ENCODE peak calls at places on chromosomes 3 and 15, in six cellular contexts. D is kidney, F is GM23338, P is NT2/D1, H is BJ, M is choroid plexus epithelial cell. Y is an unnamed sample.

GRCh38 chr3:15941958-15942357 is 144.2 kb upstream of the ANKRD28 start:
- DNase-seq in D (no peak), F (no peak), P (no peak), H (no peak), M (peak), Y (no peak)

GRCh38 chr15:85607842-85608241 is 186.9 kb downstream of the KLHL25 start:
- DNase-seq in D (no peak), F (no peak), P (no peak), H (peak), M (peak), Y (no peak)

GRCh38 chr3:154684021-154684420 is 254.0 kb upstream of the GPR149 start:
- DNase-seq in D (no peak), F (peak), P (peak), H (no peak), M (no peak), Y (no peak)

GRCh38 chr3:137770066-137770805 is 6.1 kb downstream of the SOX14 start:
- DNase-seq in D (peak), F (peak), P (no peak), H (no peak), M (no peak), Y (no peak)

GRCh38 chr3:50347187-50347813 is 1.8 kb upstream of the ZMYND10 start:
- DNase-seq in D (peak), F (peak), P (no peak), H (no peak), M (peak), Y (no peak)

GRCh38 chr15:41984622-41985021 is 12.3 kb upstream of the EHD4 start:
- DNase-seq in D (no peak), F (no peak), P (no peak), H (no peak), M (no peak), Y (no peak)

GRCh38 chr3:162743091-162743490 is 1246.5 kb downstream of the OTOL1 start:
- DNase-seq in D (no peak), F (no peak), P (no peak), H (no peak), M (peak), Y (no peak)

GRCh38 chr3:37935290-37935668 is 55.3 kb upstream of the VILL start:
- DNase-seq in D (no peak), F (no peak), P (no peak), H (no peak), M (peak), Y (no peak)

GRCh38 chr3:50637945-50638344 is 21.0 kb downstream of the MAPKAPK3 start:
- DNase-seq in D (no peak), F (no peak), P (no peak), H (no peak), M (no peak), Y (no peak)

GRCh38 chr3:57755368-57756021 is 614 bp upstream of the SLMAP start:
- DNase-seq in D (no peak), F (peak), P (peak), H (no peak), M (peak), Y (no peak)

GRCh38 chr3:72953325-72953956 is 43.2 kb upstream of the PPP4R2 start:
- DNase-seq in D (no peak), F (no peak), P (no peak), H (no peak), M (peak), Y (no peak)

GRCh38 chr3:69731080-69731479 is 8.2 kb upstream of the MITF start:
- DNase-seq in D (no peak), F (no peak), P (no peak), H (no peak), M (peak), Y (no peak)

GRCh38 chr3:114899186-114899931 is 247.7 kb downstream of the ZBTB20 start:
- DNase-seq in D (no peak), F (peak), P (no peak), H (no peak), M (no peak), Y (no peak)

GRCh38 chr3:61627768-61628185 is 66.4 kb downstream of the PTPRG start:
- DNase-seq in D (no peak), F (no peak), P (no peak), H (peak), M (peak), Y (peak)

GRCh38 chr15:75928680-75929608 is 25.3 kb downstream of the FBXO22 start:
- DNase-seq in D (no peak), F (peak), P (peak), H (no peak), M (peak), Y (no peak)

GRCh38 chr3:51860703-51861665 is at the start of gene IQCF2:
- DNase-seq in D (no peak), F (no peak), P (no peak), H (no peak), M (no peak), Y (no peak)

GRCh38 chr15:46576611-46577010 is 941.8 kb downstream of the SQOR start:
- DNase-seq in D (no peak), F (no peak), P (no peak), H (peak), M (no peak), Y (no peak)

GRCh38 chr3:16739416-16740091 is 134.3 kb upstream of the DAZL start:
- DNase-seq in D (no peak), F (no peak), P (no peak), H (no peak), M (peak), Y (no peak)

GRCh38 chr3:197308591-197308990 is 10.2 kb upstream of the DLG1 start:
- DNase-seq in D (no peak), F (no peak), P (no peak), H (no peak), M (peak), Y (no peak)

GRCh38 chr3:101676219-101676764 is 640 bp downstream of the ZBTB11 start:
- DNase-seq in D (peak), F (peak), P (peak), H (peak), M (peak), Y (peak)

GRCh38 chr3:52483081-52483480 is 12.1 kb upstream of the STAB1 start:
- DNase-seq in D (peak), F (no peak), P (no peak), H (no peak), M (no peak), Y (no peak)

GRCh38 chr15:51403946-51404695 is 62.7 kb downstream of the GLDN start:
- DNase-seq in D (no peak), F (no peak), P (no peak), H (no peak), M (no peak), Y (no peak)

GRCh38 chr3:62722344-62722743 is 152.9 kb downstream of the CADPS start:
- DNase-seq in D (no peak), F (no peak), P (no peak), H (no peak), M (no peak), Y (no peak)

GRCh38 chr15:62564889-62565288 is 399.8 kb upstream of the C2CD4B start:
- DNase-seq in D (no peak), F (no peak), P (no peak), H (no peak), M (no peak), Y (no peak)

GRCh38 chr3:9247361-9248231 is 1.9 kb downstream of the SRGAP3 start:
- DNase-seq in D (peak), F (peak), P (no peak), H (no peak), M (no peak), Y (no peak)

GRCh38 chr3:99651561-99651960 is 13.2 kb downstream of the COL8A1 start:
- DNase-seq in D (peak), F (no peak), P (no peak), H (peak), M (peak), Y (no peak)

GRCh38 chr15:96160800-96161199 is 169.7 kb upstream of the NR2F2 start:
- DNase-seq in D (no peak), F (no peak), P (no peak), H (no peak), M (no peak), Y (no peak)

GRCh38 chr15:61205427-61205826 is 23.7 kb downstream of the RORA start:
- DNase-seq in D (no peak), F (no peak), P (no peak), H (no peak), M (peak), Y (no peak)

GRCh38 chr3:189773056-189773455 is 141.9 kb downstream of the TP63 start:
- DNase-seq in D (no peak), F (no peak), P (no peak), H (peak), M (peak), Y (peak)
- H3K4me3 ChIP-seq in D (no peak), F (no peak), P (no peak), H (no peak), M (no peak), Y (no peak)

GRCh38 chr15:73928241-73928579 is 1.9 kb downstream of the LOXL1 start:
- DNase-seq in D (no peak), F (no peak), P (no peak), H (no peak), M (no peak), Y (no peak)

GRCh38 chr15:73927003-73927475 is 777 bp downstream of the LOXL1 start:
- DNase-seq in D (peak), F (peak), P (no peak), H (no peak), M (no peak), Y (no peak)

GRCh38 chr15:73927476-73928240 is 1.4 kb downstream of the LOXL1 start:
- DNase-seq in D (peak), F (peak), P (no peak), H (no peak), M (peak), Y (no peak)

GRCh38 chr15:73924258-73924921 is 1.9 kb upstream of the LOXL1 start:
- DNase-seq in D (peak), F (no peak), P (no peak), H (no peak), M (peak), Y (peak)

GRCh38 chr15:73926191-73927002 is at the start of gene LOXL1:
- DNase-seq in D (peak), F (peak), P (no peak), H (peak), M (peak), Y (no peak)
- H3K4me3 ChIP-seq in D (peak), F (peak), P (peak), H (peak), M (peak), Y (peak)

GRCh38 chr15:83449250-83449671 is 2.1 kb downstream of the SH3GL3 start:
- DNase-seq in D (no peak), F (no peak), P (no peak), H (no peak), M (no peak), Y (no peak)

GRCh38 chr15:83445653-83446052 is 1.5 kb upstream of the SH3GL3 start:
- DNase-seq in D (no peak), F (no peak), P (no peak), H (no peak), M (no peak), Y (no peak)

GRCh38 chr15:83446417-83446816 is 724 bp upstream of the SH3GL3 start:
- DNase-seq in D (no peak), F (no peak), P (no peak), H (no peak), M (no peak), Y (no peak)

GRCh38 chr15:83444936-83445335 is 2.2 kb upstream of the SH3GL3 start:
- DNase-seq in D (no peak), F (no peak), P (no peak), H (no peak), M (no peak), Y (no peak)

DNA sequence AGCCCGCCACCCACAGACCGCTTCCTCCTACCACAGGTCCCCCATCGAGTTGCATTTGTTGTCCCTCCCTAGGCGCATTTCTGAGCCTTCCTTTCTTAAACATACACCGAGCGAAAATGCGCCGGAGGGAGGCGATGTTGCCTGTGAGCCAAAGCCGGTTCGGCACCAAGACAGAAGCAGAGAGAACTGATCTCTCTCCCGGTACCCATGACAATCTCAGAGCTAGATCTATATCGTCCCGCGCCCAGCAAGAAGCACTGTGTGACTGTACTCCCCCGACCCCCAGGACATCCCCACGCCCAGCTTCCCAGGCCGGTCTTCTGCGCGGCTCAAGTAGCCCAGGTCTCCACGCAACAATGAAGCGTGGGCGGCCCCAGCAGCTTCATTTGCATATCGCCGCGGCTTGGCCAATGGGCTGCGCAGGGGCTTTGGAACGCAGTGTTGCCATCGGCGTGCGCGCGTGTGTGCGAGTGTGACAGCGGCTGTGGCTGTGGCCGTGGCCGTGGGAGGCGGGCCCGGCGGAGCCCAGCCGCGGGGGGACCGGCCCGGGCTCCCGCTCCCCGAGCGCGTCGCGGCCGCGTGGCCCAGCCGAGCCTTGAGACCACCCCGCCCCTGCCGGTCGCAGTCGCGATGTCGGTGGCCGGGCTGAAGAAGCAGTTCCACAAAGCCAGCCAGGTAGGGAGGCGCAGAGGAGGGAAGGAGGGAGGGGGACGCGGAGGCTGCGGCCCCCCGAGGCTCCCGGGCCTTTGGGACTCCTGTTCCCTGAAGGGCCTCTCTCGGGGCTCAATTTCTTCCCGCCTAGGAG is at the start of gene SH3GL3:
- DNase-seq in D (peak), F (peak), P (peak), H (no peak), M (peak), Y (no peak)
- H3K4me3 ChIP-seq in D (peak), F (peak), P (peak), H (peak), M (peak), Y (peak)

GRCh38 chr3:165194477-165195135 is 1.6 kb downstream of the SLITRK3 start:
- DNase-seq in D (no peak), F (peak), P (no peak), H (no peak), M (no peak), Y (no peak)

GRCh38 chr3:165193392-165194268 is 2.6 kb downstream of the SLITRK3 start:
- DNase-seq in D (no peak), F (peak), P (no peak), H (no peak), M (peak), Y (no peak)

GRCh38 chr3:165195226-165195625 is 958 bp downstream of the SLITRK3 start:
- DNase-seq in D (no peak), F (peak), P (no peak), H (no peak), M (no peak), Y (no peak)

GRCh38 chr3:165196577-165197561 is 685 bp upstream of the SLITRK3 start:
- DNase-seq in D (peak), F (peak), P (no peak), H (no peak), M (peak), Y (no peak)

GRCh38 chr3:165195628-165196576 is at the start of gene SLITRK3:
- DNase-seq in D (no peak), F (peak), P (no peak), H (no peak), M (no peak), Y (no peak)
- H3K4me3 ChIP-seq in D (peak), F (peak), P (peak), H (no peak), M (peak), Y (peak)

GRCh38 chr3:13016083-13016725 is 57.0 kb downstream of the IQSEC1 start:
- DNase-seq in D (peak), F (no peak), P (no peak), H (no peak), M (no peak), Y (no peak)
- H3K4me3 ChIP-seq in D (no peak), F (no peak), P (no peak), H (no peak), M (no peak), Y (no peak)

DNA sequence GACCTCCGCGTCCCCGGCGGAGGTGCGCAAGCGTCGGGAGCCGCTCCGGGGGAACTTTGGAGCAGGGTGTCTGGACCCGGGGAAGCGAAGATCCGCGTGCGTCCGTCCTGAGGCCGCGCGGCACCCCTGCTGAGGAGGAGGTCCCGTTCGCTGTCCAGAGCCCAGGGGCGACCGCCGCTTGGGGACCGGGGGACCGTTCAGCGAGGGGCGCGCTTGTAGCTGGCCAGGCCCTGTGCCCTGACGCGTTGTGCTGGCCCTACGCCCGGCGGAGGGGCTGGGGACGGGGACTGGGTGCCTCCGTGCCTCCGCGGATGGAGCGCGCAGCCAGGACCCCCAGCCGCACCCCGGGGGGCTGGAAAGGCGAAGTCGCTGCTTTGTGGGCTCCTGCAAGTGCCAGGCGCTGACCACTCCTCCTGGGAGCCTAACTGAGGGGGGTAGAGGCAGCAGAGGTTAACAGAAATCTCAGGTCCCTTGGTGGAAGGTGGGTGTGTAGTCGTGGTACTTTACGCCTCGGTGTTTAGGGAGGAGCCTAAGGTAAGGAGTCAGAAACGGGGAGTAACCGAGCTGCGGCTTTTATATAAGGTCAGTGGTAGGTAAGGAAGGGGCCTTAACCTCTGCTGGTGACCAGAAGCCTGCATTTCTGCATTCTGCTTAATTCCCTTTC is at the start of gene PPARG:
- DNase-seq in D (peak), F (peak), P (no peak), H (no peak), M (peak), Y (no peak)
- H3K4me3 ChIP-seq in D (peak), F (peak), P (peak), H (peak), M (peak), Y (peak)

DNA sequence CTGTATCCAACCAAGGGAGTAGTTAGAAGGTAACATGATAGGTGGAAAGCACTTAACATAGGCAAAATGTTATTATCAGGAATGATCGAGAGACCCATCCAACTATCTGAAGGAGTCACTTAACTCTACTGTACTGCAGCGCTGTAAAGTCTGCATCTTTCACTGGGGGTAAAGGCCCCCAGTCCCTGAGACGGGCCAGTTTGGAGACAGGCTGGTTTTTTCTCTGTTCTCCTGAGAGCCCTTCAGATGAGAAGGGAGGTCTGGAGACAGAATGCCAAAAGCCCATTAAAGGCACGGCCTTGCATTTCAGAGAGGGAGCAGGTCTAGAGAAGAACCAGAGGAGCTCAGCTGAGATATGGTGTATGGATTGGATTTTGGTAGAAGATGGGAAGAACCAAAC is 71.3 kb upstream of the CGNL1 start:
- DNase-seq in D (no peak), F (no peak), P (no peak), H (no peak), M (no peak), Y (no peak)
- H3K4me3 ChIP-seq in D (no peak), F (no peak), P (no peak), H (no peak), M (no peak), Y (no peak)

DNA sequence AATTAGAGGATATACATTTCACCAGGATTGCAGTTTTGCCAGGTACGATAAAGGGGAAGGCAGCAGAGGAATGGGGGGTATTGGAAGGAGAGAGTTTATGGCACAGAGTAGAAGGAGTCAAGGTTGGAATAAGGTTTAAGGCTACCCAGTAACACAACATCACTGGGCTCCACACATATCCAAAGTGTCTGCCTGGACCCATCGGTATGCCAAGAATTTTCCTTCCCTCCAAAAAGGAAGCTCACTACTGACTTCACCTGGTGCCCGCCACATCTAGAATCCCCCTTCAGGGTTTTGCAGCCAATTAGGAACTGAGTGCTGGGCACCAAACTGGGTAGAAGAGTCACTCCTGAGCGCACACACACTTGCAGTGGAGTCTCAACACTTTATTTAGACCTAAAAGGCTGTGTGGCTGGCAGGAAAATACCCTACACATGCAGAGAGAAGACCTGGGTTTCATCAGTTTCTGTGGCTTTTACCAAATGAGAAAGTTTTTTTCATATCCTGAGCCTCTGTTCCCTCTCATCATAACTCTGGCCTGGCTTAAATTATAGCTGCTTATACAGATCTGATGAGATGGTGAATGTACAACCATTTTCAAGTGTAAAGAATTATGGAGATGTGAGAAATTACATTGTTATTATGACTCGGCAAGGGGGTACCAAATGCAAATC is 190.8 kb upstream of the LPP start:
- DNase-seq in D (no peak), F (peak), P (no peak), H (no peak), M (no peak), Y (no peak)
- H3K4me3 ChIP-seq in D (no peak), F (no peak), P (no peak), H (no peak), M (no peak), Y (no peak)

Y was measured in AG09309.